ENCODE peak calls at places on chromosomes 3 and 15, in nine cellular contexts. N is MCF 10A; U is stimulated activated CD4-positive, alpha-beta T cell treated with anti-CD3 and anti-CD28 coated beads, Interleukin-4, amount 100 ng/mL, for 24 hours; B is GM04503; L is effector memory CD8-positive, alpha-beta T cell; D is NCI-H748 treated with DMSO at 0.1 percent for 48 hours; S is stimulated activated naive CD8-positive, alpha-beta T cell treated with anti-CD3 and anti-CD28 coated beads, Interleukin-15, amount 100 ng/mL, for 72 hours; G is GF-D8; O is hepatic stellate cell. P is an unnamed sample.

GRCh38 chr3:9792405-9793160 is at the start of the genes ARPC4 and TADA3:
- DNase-seq in N (peak), U (peak), B (peak), L (peak), D (peak), S (peak), G (peak), O (peak), P (peak)

GRCh38 chr3:158770254-158771017 is 31.4 kb upstream of the MFSD1 start:
- DNase-seq in N (peak), U (no peak), B (no peak), L (no peak), D (no peak), S (no peak), G (no peak), O (no peak), P (peak)

GRCh38 chr3:186963636-186964035 is 33.3 kb downstream of the ST6GAL1 start:
- DNase-seq in N (no peak), U (no peak), B (no peak), L (no peak), D (no peak), S (no peak), G (no peak), O (no peak), P (no peak)

GRCh38 chr3:171377859-171378258 is 82.3 kb downstream of the TNIK start:
- DNase-seq in N (no peak), U (no peak), B (no peak), L (no peak), D (no peak), S (no peak), G (no peak), O (no peak), P (no peak)

GRCh38 chr15:75193272-75193671 is 8.4 kb upstream of the C15orf39 start:
- DNase-seq in N (no peak), U (no peak), B (no peak), L (no peak), D (no peak), S (no peak), G (no peak), O (no peak), P (no peak)

GRCh38 chr3:170751083-170751893 is 118.7 kb downstream of the RPL22L1 start:
- DNase-seq in N (peak), U (no peak), B (peak), L (no peak), D (no peak), S (no peak), G (no peak), O (peak), P (peak)

GRCh38 chr3:6540981-6541380 is 319.9 kb upstream of the GRM7 start:
- DNase-seq in N (no peak), U (no peak), B (no peak), L (no peak), D (no peak), S (no peak), G (no peak), O (no peak), P (no peak)

GRCh38 chr15:29208352-29208751 is 61.3 kb downstream of the NSMCE3 start:
- DNase-seq in N (no peak), U (no peak), B (no peak), L (no peak), D (peak), S (no peak), G (no peak), O (no peak), P (no peak)

GRCh38 chr15:60323322-60323721 is 74.5 kb downstream of the ANXA2 start:
- DNase-seq in N (no peak), U (no peak), B (no peak), L (no peak), D (no peak), S (no peak), G (no peak), O (no peak), P (no peak)

GRCh38 chr15:55791576-55792400 is 48.8 kb upstream of the PRTG start:
- DNase-seq in N (peak), U (no peak), B (peak), L (no peak), D (no peak), S (no peak), G (no peak), O (peak), P (peak)

GRCh38 chr3:188253800-188254452 is 100.0 kb downstream of the LPP start:
- DNase-seq in N (no peak), U (peak), B (no peak), L (no peak), D (no peak), S (no peak), G (no peak), O (no peak), P (no peak)

GRCh38 chr3:107524214-107525100 is 1.7 kb downstream of the BBX start:
- DNase-seq in N (peak), U (peak), B (no peak), L (peak), D (peak), S (peak), G (no peak), O (peak), P (peak)

GRCh38 chr3:176274161-176274560 is 923.1 kb downstream of the TBL1XR1 start:
- DNase-seq in N (peak), U (no peak), B (no peak), L (no peak), D (peak), S (no peak), G (no peak), O (no peak), P (no peak)

GRCh38 chr15:74653426-74654082 is 37.9 kb downstream of the CLK3 start:
- DNase-seq in N (peak), U (no peak), B (peak), L (no peak), D (no peak), S (no peak), G (no peak), O (peak), P (peak)

GRCh38 chr3:186452517-186452916 is 90.5 kb upstream of the DGKG start:
- DNase-seq in N (peak), U (no peak), B (peak), L (no peak), D (no peak), S (no peak), G (no peak), O (peak), P (peak)

P was measured in astrocyte of the spinal cord.